ENCODE peak calls at places on chromosomes 12 and 14, in ten cellular contexts. P is K562; C is GM23248; V is upper lobe of right lung; K is uterus; M is small intestine; H is cardiac muscle cell; O is mesendoderm; T is PC-9; J is CD4-positive, alpha-beta memory T cell. Y is an unnamed sample. For H3K4me1 and H3K36me3, the result is how much of the 10 kb centered on the place peaks cover.

GRCh38 chr14:85471744-85472143 is 58.2 kb upstream of the FLRT2 start:
- DNase-seq in K (peak), M (no peak), O (peak), C (peak), J (no peak), T (peak), P (no peak), V (no peak), H (peak), Y (no peak)

GRCh38 chr12:11861155-11861863 is 209.4 kb upstream of the BCL2L14 start:
- DNase-seq in M (no peak), K (no peak), J (no peak), T (no peak), O (peak), H (no peak), C (no peak), P (no peak), V (no peak), Y (no peak)

GRCh38 chr12:48957141-48958048 is at the start of gene ARF3:
- DNase-seq in V (peak), K (peak), O (peak), M (peak), J (peak), P (peak), C (peak), T (peak), H (peak), Y (peak)

GRCh38 chr14:59161571-59162175 is 26.8 kb upstream of the DAAM1 start:
- DNase-seq in M (peak), K (peak), P (peak), O (peak), T (peak), H (peak), J (peak), V (no peak), C (peak), Y (peak)

GRCh38 chr12:16492240-16492639 is 113.7 kb downstream of the LMO3 start:
- DNase-seq in K (no peak), M (no peak), T (no peak), O (peak), C (no peak), H (no peak), P (no peak), J (no peak), V (no peak), Y (no peak)

GRCh38 chr12:51351913-51352532 is 5.5 kb upstream of the CELA1 start:
- DNase-seq in M (peak), T (peak), J (peak), O (peak), H (peak), V (no peak), P (peak), K (no peak), C (peak), Y (peak)

GRCh38 chr12:100346660-100347059 is 10.2 kb upstream of the SLC17A8 start:
- DNase-seq in H (peak), K (no peak), M (no peak), J (no peak), P (no peak), V (no peak), C (no peak), T (no peak), O (no peak), Y (no peak)

GRCh38 chr12:49943663-49943945 is 6.9 kb upstream of the AQP2 start:
- DNase-seq in V (no peak), T (no peak), C (no peak), O (no peak), J (no peak), P (no peak), H (no peak), M (no peak), K (no peak), Y (no peak)

GRCh38 chr12:113700943-113701342 is 229.3 kb upstream of the LHX5 start:
- DNase-seq in J (no peak), T (peak), K (no peak), O (peak), M (no peak), H (peak), C (peak), P (no peak), V (no peak), Y (no peak)

GRCh38 chr14:86961106-86961716 is 1031.8 kb downstream of the GALC start:
- DNase-seq in M (no peak), V (no peak), T (no peak), P (peak), H (no peak), C (peak), K (no peak), J (no peak), O (peak), Y (no peak)

GRCh38 chr12:13566286-13566685 is 369.8 kb downstream of the EMP1 start:
- DNase-seq in M (no peak), T (no peak), J (no peak), C (peak), K (no peak), H (no peak), O (no peak), V (no peak), P (no peak), Y (no peak)

GRCh38 chr12:538731-539539 is 79.2 kb downstream of the B4GALNT3 start:
- DNase-seq in T (peak), H (peak), J (peak), P (no peak), O (no peak), K (no peak), C (peak), M (peak), V (peak), Y (peak)

GRCh38 chr14:90409209-90409730 is 12.4 kb downstream of the CALM1 start:
- DNase-seq in M (peak), C (peak), P (no peak), H (peak), J (no peak), V (no peak), K (peak), T (peak), O (no peak), Y (no peak)

GRCh38 chr14:59836116-59836515 is 34.5 kb downstream of the RTN1 start:
- DNase-seq in O (no peak), V (no peak), H (no peak), C (no peak), K (no peak), T (no peak), P (no peak), J (no peak), M (no peak), Y (no peak)

GRCh38 chr12:107992870-107993451 is 136.1 kb upstream of the WSCD2 start:
- DNase-seq in P (peak), O (peak), T (no peak), V (no peak), M (peak), J (no peak), H (peak), K (no peak), C (peak), Y (no peak)

GRCh38 chr12:103503546-103504480 is 8.0 kb upstream of the C12orf42 start:
- DNase-seq in T (no peak), C (no peak), K (no peak), V (peak), O (peak), M (peak), P (peak), H (no peak), J (peak), Y (peak)

GRCh38 chr12:5230861-5231260 is 187.2 kb downstream of the KCNA5 start:
- DNase-seq in V (no peak), P (no peak), O (no peak), J (no peak), T (no peak), H (no peak), K (no peak), C (no peak), M (no peak), Y (no peak)

GRCh38 chr12:29634057-29634456 is 136.6 kb upstream of the OVCH1 start:
- DNase-seq in H (peak), J (no peak), V (no peak), T (no peak), K (no peak), O (peak), M (no peak), C (peak), P (no peak), Y (no peak)

GRCh38 chr14:101960225-101960624 is 4.1 kb upstream of the DYNC1H1 start:
- DNase-seq in T (peak), O (peak), K (no peak), V (no peak), J (no peak), H (peak), C (peak), M (no peak), P (peak), Y (no peak)

GRCh38 chr14:65226824-65227604 is 124.7 kb upstream of the MAX start:
- DNase-seq in K (no peak), J (no peak), O (peak), M (peak), P (no peak), T (no peak), C (peak), V (no peak), H (peak), Y (no peak)

GRCh38 chr14:76473381-76474263 is 97.7 kb downstream of the ESRRB start:
- DNase-seq in C (no peak), T (no peak), K (no peak), V (peak), P (no peak), M (no peak), J (no peak), O (peak), H (peak), Y (no peak)

GRCh38 chr12:3759878-3760277 is 7.0 kb upstream of the CRACR2A start:
- DNase-seq in J (no peak), H (no peak), K (no peak), O (no peak), M (no peak), V (no peak), P (no peak), C (no peak), T (no peak), Y (no peak)

GRCh38 chr14:20469890-20470858 is 968 bp downstream of the PNP start:
- DNase-seq in V (no peak), C (peak), O (peak), K (peak), M (peak), H (peak), J (peak), T (peak), P (no peak), Y (peak)

GRCh38 chr12:53187145-53187899 is 6.6 kb upstream of the CSAD start:
- DNase-seq in O (no peak), H (no peak), T (no peak), K (peak), C (no peak), V (no peak), J (no peak), M (no peak), P (no peak), Y (no peak)

GRCh38 chr12:65895759-65896656 is 71.7 kb downstream of the HMGA2 start:
- DNase-seq in V (no peak), C (no peak), H (peak), J (no peak), K (no peak), O (peak), M (peak), T (no peak), P (no peak), Y (no peak)

GRCh38 chr14:106269029-106269428 is 742.6 kb downstream of the TMEM121 start:
- DNase-seq in T (no peak), J (no peak), K (no peak), P (no peak), M (no peak), V (no peak), C (no peak), H (no peak), O (no peak), Y (no peak)

GRCh38 chr12:47797432-47797831 is 22.3 kb downstream of the HDAC7 start:
- DNase-seq in C (no peak), M (no peak), O (peak), K (no peak), V (no peak), H (no peak), P (no peak), T (no peak), J (peak), Y (peak)

GRCh38 chr12:47801170-47801903 is 18.4 kb downstream of the HDAC7 start:
- DNase-seq in P (no peak), J (no peak), O (no peak), M (no peak), V (no peak), C (peak), K (no peak), H (no peak), T (no peak), Y (no peak)

GRCh38 chr12:47798481-47798948 is 21.2 kb downstream of the HDAC7 start:
- DNase-seq in H (no peak), T (no peak), C (no peak), M (no peak), J (no peak), V (no peak), P (no peak), O (no peak), K (no peak), Y (no peak)

GRCh38 chr12:47800582-47800981 is 19.1 kb downstream of the HDAC7 start:
- DNase-seq in J (no peak), V (no peak), P (no peak), C (no peak), M (no peak), K (no peak), H (no peak), O (no peak), T (no peak), Y (no peak)

GRCh38 chr12:47799357-47799955 is 20.2 kb downstream of the HDAC7 start:
- DNase-seq in V (no peak), C (peak), H (peak), J (no peak), T (no peak), K (no peak), O (no peak), M (no peak), P (no peak), Y (no peak)
- H3K4me1 ChIP-seq in V (half or more), C (under half), H (under half), J (under half), T (under half), K (half or more), O (under half), M (under half), P (under half), Y (under half)

DNA sequence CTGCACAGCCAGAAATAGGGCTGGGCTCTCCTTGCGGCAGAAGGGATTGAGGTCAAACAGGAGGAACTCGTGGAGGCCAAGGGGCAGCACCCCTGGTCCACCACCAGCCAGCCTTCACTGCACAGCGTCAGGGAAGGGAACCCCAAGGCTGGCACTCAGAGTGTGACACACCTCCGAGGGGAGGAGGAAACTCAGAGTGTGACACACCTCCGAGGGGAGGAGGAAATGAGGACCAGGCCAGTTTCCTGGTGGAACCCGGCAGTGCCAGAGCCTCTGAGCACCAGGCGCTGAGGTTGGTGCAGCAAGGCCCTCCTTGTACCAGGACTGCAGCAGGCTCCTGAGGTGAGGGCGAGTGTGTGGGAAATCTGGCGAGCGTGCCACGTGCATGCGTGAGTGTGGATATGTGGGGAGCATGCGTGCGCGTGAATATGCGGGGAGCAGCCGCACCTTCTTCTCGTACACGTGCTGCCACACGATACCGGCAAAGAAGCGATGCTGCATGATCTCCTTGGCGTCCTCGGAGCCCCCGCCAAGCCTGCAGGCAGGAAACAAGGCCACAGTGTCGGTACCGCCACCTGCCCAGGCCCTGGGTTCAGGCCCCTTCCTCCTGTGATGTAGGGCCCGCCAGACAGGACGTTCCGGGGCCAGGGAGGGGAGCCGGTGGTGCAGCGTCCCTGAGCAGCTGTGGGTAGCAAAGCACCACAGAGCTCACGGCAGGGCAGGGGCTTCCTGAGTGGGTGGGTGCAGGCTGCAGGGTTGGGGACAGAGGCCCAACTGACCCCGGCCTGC is 19.2 kb downstream of the SIVA1 start:
- DNase-seq in M (peak), T (no peak), V (no peak), C (no peak), K (no peak), H (no peak), J (no peak), P (no peak), O (no peak), Y (no peak)
- H3K36me3 ChIP-seq in M (under half), T (under half), V (half or more), C (under half), K (under half), H (under half), J (under half), P (half or more), O (under half), Y (under half)

GRCh38 chr12:120234643-120235368 is 30.7 kb downstream of the PXN start:
- DNase-seq in T (peak), O (peak), K (peak), M (peak), J (no peak), C (peak), P (peak), H (peak), V (peak), Y (no peak)
- H3K4me1 ChIP-seq in T (half or more), O (under half), K (under half), M (under half), J (half or more), C (half or more), P (half or more), H (half or more), V (half or more), Y (half or more)

GRCh38 chr12:120162763-120163162 is 31.8 kb downstream of the GCN1 start:
- DNase-seq in M (peak), C (no peak), T (no peak), P (no peak), J (no peak), O (no peak), V (no peak), K (no peak), H (no peak), Y (no peak)

GRCh38 chr12:120161852-120162251 is 32.7 kb downstream of the GCN1 start:
- DNase-seq in T (no peak), V (no peak), H (no peak), P (no peak), O (no peak), K (no peak), C (no peak), M (no peak), J (no peak), Y (no peak)

GRCh38 chr12:120167529-120168095 is 26.9 kb downstream of the GCN1 start:
- DNase-seq in H (no peak), P (no peak), M (no peak), J (no peak), O (no peak), T (no peak), V (no peak), C (peak), K (no peak), Y (no peak)

GRCh38 chr12:120168337-120168736 is 26.2 kb downstream of the GCN1 start:
- DNase-seq in H (no peak), J (no peak), K (no peak), C (no peak), O (no peak), M (no peak), V (no peak), T (no peak), P (no peak), Y (no peak)

GRCh38 chr12:120164293-120164692 is 30.2 kb downstream of the GCN1 start:
- DNase-seq in T (no peak), V (no peak), J (no peak), M (no peak), K (no peak), O (no peak), C (no peak), H (no peak), P (no peak), Y (no peak)
- H3K36me3 ChIP-seq in T (under half), V (half or more), J (half or more), M (under half), K (under half), O (under half), C (half or more), H (half or more), P (half or more), Y (half or more)

GRCh38 chr12:110564471-110564991 is 18.6 kb downstream of the PPTC7 start:
- DNase-seq in J (no peak), K (no peak), O (no peak), T (no peak), C (no peak), P (no peak), H (no peak), M (no peak), V (no peak), Y (no peak)
- H3K4me1 ChIP-seq in J (half or more), K (under half), O (under half), T (under half), C (under half), P (under half), H (under half), M (under half), V (under half), Y (half or more)

GRCh38 chr12:106783515-106783914 is 9.0 kb downstream of the RIC8B start:
- DNase-seq in C (no peak), M (no peak), P (no peak), J (no peak), K (no peak), T (no peak), V (no peak), H (no peak), O (no peak), Y (no peak)
- H3K36me3 ChIP-seq in C (under half), M (under half), P (under half), J (under half), K (under half), T (under half), V (under half), H (under half), O (under half), Y (under half)

GRCh38 chr14:50783542-50783941 is 47.4 kb downstream of the NIN start:
- DNase-seq in T (no peak), M (no peak), P (no peak), C (no peak), V (no peak), H (no peak), J (no peak), O (no peak), K (no peak), Y (no peak)

GRCh38 chr14:50790568-50790967 is 40.4 kb downstream of the NIN start:
- DNase-seq in T (no peak), C (peak), J (no peak), V (no peak), M (no peak), O (no peak), H (peak), K (no peak), P (no peak), Y (no peak)

GRCh38 chr14:50784683-50785505 is 46.1 kb downstream of the NIN start:
- DNase-seq in V (no peak), H (no peak), M (no peak), K (no peak), C (no peak), T (no peak), J (no peak), P (no peak), O (no peak), Y (no peak)

GRCh38 chr14:50786821-50787464 is 44.0 kb downstream of the NIN start:
- DNase-seq in H (no peak), P (no peak), V (no peak), T (no peak), O (no peak), C (no peak), J (no peak), K (no peak), M (no peak), Y (no peak)

GRCh38 chr14:50785506-50786063 is 45.4 kb downstream of the NIN start:
- DNase-seq in P (no peak), J (no peak), M (peak), C (no peak), V (no peak), T (no peak), O (peak), K (no peak), H (no peak), Y (peak)
- H3K4me1 ChIP-seq in P (under half), J (half or more), M (under half), C (under half), V (under half), T (under half), O (under half), K (under half), H (under half), Y (half or more)

GRCh38 chr14:69086537-69086936 is 66.4 kb downstream of the DCAF5 start:
- DNase-seq in V (no peak), M (no peak), K (no peak), H (no peak), C (no peak), P (no peak), J (no peak), T (no peak), O (no peak), Y (no peak)

GRCh38 chr14:69084023-69084422 is 68.9 kb downstream of the DCAF5 start:
- DNase-seq in H (no peak), K (no peak), T (no peak), M (no peak), C (no peak), V (no peak), O (peak), J (no peak), P (no peak), Y (no peak)

GRCh38 chr14:69081271-69081670 is 71.6 kb downstream of the DCAF5 start:
- DNase-seq in M (peak), H (no peak), V (no peak), P (no peak), O (no peak), K (no peak), T (no peak), J (no peak), C (no peak), Y (no peak)

GRCh38 chr14:69079747-69080146 is 73.2 kb downstream of the DCAF5 start:
- DNase-seq in P (no peak), C (no peak), J (no peak), K (no peak), M (no peak), T (no peak), O (no peak), H (no peak), V (no peak), Y (no peak)

GRCh38 chr14:69083181-69083580 is 69.7 kb downstream of the DCAF5 start:
- DNase-seq in H (no peak), J (no peak), T (no peak), C (no peak), M (no peak), P (no peak), V (no peak), O (no peak), K (no peak), Y (no peak)
- H3K36me3 ChIP-seq in H (under half), J (under half), T (under half), C (under half), M (under half), P (under half), V (under half), O (under half), K (under half), Y (half or more)

GRCh38 chr12:132765366-132765765 is 3.7 kb upstream of the ANKLE2 start:
- DNase-seq in V (no peak), C (no peak), M (no peak), J (no peak), H (no peak), P (no peak), O (peak), K (no peak), T (no peak), Y (no peak)
- H3K4me1 ChIP-seq in V (under half), C (under half), M (under half), J (under half), H (under half), P (under half), O (under half), K (under half), T (under half), Y (under half)

Y was measured in naive thymus-derived CD4-positive, alpha-beta T cell.